ENCODE peak calls at places on chromosomes 13 and 19, in four cellular contexts. One of them, this sample, is unnamed.

GRCh38 chr19:5396963-5397362 is 56.4 kb upstream of the PTPRS start:
- DNase-seq in cardiac fibroblast: no peak
- DNase-seq in tibial nerve: no peak
- DNase-seq in B cell: no peak
- DNase-seq in this sample: no peak

GRCh38 chr19:10334340-10335148 is 1.2 kb upstream of the RAVER1 start:
- DNase-seq in tibial nerve: peak
- DNase-seq in cardiac fibroblast: peak
- DNase-seq in B cell: no peak
- DNase-seq in this sample: peak

GRCh38 chr13:59701261-59701660 is 462.5 kb downstream of the DIAPH3 start:
- DNase-seq in B cell: no peak
- DNase-seq in cardiac fibroblast: no peak
- DNase-seq in tibial nerve: no peak
- DNase-seq in this sample: no peak

GRCh38 chr13:34608326-34608725 is 333.7 kb upstream of the NBEA start:
- DNase-seq in cardiac fibroblast: no peak
- DNase-seq in B cell: no peak
- DNase-seq in tibial nerve: no peak
- DNase-seq in this sample: no peak

GRCh38 chr13:114148521-114148855 is 16.1 kb upstream of the RASA3 start:
- DNase-seq in tibial nerve: no peak
- DNase-seq in B cell: peak
- DNase-seq in cardiac fibroblast: no peak
- DNase-seq in this sample: no peak

GRCh38 chr13:26262156-26262555 is 8.2 kb downstream of the CDK8 start:
- DNase-seq in B cell: no peak
- DNase-seq in cardiac fibroblast: no peak
- DNase-seq in tibial nerve: no peak
- DNase-seq in this sample: no peak

GRCh38 chr13:113887700-113888201 is 23.9 kb upstream of the GAS6 start:
- DNase-seq in cardiac fibroblast: peak
- DNase-seq in B cell: no peak
- DNase-seq in tibial nerve: no peak
- DNase-seq in this sample: no peak

GRCh38 chr13:38514575-38514974 is 164.9 kb downstream of the UFM1 start:
- DNase-seq in tibial nerve: no peak
- DNase-seq in cardiac fibroblast: no peak
- DNase-seq in B cell: no peak
- DNase-seq in this sample: no peak

GRCh38 chr19:3818479-3818878 is 32.3 kb upstream of the MATK start:
- DNase-seq in B cell: no peak
- DNase-seq in tibial nerve: no peak
- DNase-seq in cardiac fibroblast: no peak
- DNase-seq in this sample: no peak

GRCh38 chr19:29680447-29680846 is 15.2 kb downstream of the PLEKHF1 start:
- DNase-seq in tibial nerve: no peak
- DNase-seq in B cell: peak
- DNase-seq in cardiac fibroblast: no peak
- DNase-seq in this sample: no peak

GRCh38 chr19:1847684-1848398 is 442 bp downstream of the REXO1 start:
- DNase-seq in cardiac fibroblast: peak
- DNase-seq in B cell: no peak
- DNase-seq in tibial nerve: no peak
- DNase-seq in this sample: no peak

GRCh38 chr13:20582026-20582425 is 15.1 kb downstream of the IFT88 start:
- DNase-seq in tibial nerve: no peak
- DNase-seq in B cell: no peak
- DNase-seq in cardiac fibroblast: no peak
- DNase-seq in this sample: no peak

GRCh38 chr19:31127132-31127967 is 221.9 kb downstream of the TSHZ3 start:
- DNase-seq in cardiac fibroblast: peak
- DNase-seq in tibial nerve: no peak
- DNase-seq in B cell: no peak
- DNase-seq in this sample: no peak

GRCh38 chr13:106533940-106534843 is 1.3 kb downstream of the EFNB2 start:
- DNase-seq in cardiac fibroblast: peak
- DNase-seq in B cell: no peak
- DNase-seq in tibial nerve: no peak
- DNase-seq in this sample: no peak

GRCh38 chr19:2341247-2341705 is 12.8 kb downstream of the SPPL2B start:
- DNase-seq in B cell: no peak
- DNase-seq in tibial nerve: no peak
- DNase-seq in cardiac fibroblast: no peak
- DNase-seq in this sample: no peak

GRCh38 chr13:50244913-50245574 is 229.8 kb downstream of the KCNRG start:
- DNase-seq in cardiac fibroblast: peak
- DNase-seq in B cell: peak
- DNase-seq in tibial nerve: no peak
- DNase-seq in this sample: no peak

GRCh38 chr13:22432690-22433089 is 748.1 kb upstream of the SGCG start:
- DNase-seq in cardiac fibroblast: no peak
- DNase-seq in tibial nerve: no peak
- DNase-seq in B cell: no peak
- DNase-seq in this sample: no peak

GRCh38 chr19:18460313-18460712 is 22.4 kb upstream of the ISYNA1 start:
- DNase-seq in tibial nerve: peak
- DNase-seq in cardiac fibroblast: peak
- DNase-seq in B cell: no peak
- DNase-seq in this sample: no peak

DNA sequence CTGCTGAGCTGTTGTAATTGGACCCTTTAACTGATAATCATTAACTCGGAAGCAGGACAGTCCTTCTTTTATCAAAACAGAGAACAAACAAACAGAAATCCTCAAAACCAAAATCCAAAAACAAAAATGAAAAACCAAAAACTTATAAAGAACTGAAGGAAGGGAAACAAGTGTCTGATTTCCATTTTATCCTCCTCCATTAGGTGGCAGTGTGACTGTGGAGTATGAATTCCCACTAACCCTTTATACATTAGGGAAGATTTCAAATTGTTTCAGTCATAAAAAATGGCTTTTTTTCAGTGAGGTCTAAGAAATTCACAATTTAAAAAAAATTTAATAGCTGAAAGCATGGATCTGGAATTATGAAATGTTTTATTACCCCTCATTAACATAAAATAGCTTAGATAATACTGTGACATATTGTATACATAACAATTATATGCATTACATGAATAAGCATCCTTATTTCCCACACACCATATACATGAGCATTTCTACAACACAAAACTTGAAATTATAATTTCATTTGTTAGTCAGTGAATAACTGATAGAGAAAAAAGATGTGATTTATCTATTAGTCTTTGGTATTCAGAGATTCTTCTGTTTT is 1074.3 kb upstream of the PCDH9 start:
- DNase-seq in cardiac fibroblast: peak
- DNase-seq in B cell: no peak
- DNase-seq in tibial nerve: no peak
- DNase-seq in this sample: no peak
- TF ChIP-seq CTCF in cardiac fibroblast: peak
- TF ChIP-seq CTCF in B cell: peak
- TF ChIP-seq CTCF in tibial nerve: peak
- TF ChIP-seq CTCF in this sample: peak

GRCh38 chr13:61086052-61086451 is 329.6 kb downstream of the PCDH20 start:
- DNase-seq in tibial nerve: no peak
- DNase-seq in B cell: no peak
- DNase-seq in cardiac fibroblast: no peak
- DNase-seq in this sample: no peak

GRCh38 chr13:61078976-61079770 is 336.5 kb downstream of the PCDH20 start:
- DNase-seq in cardiac fibroblast: no peak
- DNase-seq in tibial nerve: no peak
- DNase-seq in B cell: no peak
- DNase-seq in this sample: no peak

DNA sequence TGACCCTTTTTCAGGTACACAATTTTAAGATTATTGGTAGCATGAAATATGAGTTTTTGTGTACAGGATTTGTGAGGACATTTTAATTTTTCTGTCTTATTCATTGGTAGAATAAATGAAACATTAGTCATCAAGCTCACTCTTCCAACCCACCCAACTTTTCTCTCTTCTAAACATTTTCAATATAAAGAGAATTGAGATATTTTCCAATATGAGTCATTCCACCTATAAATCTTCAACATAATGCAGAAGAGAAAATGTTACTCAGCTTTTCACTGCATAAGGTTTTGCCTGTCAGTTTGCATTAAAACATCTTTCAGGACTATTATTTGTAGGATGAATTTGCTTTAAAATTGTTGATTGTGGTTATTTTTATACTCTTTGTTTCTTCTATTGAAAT is 330.7 kb downstream of the PCDH20 start:
- DNase-seq in B cell: no peak
- DNase-seq in tibial nerve: no peak
- DNase-seq in cardiac fibroblast: no peak
- DNase-seq in this sample: no peak
- TF ChIP-seq CTCF in B cell: no peak
- TF ChIP-seq CTCF in tibial nerve: no peak
- TF ChIP-seq CTCF in cardiac fibroblast: no peak
- TF ChIP-seq CTCF in this sample: no peak

GRCh38 chr19:13044160-13044853 is 49.0 kb downstream of the NFIX start:
- DNase-seq in tibial nerve: no peak
- DNase-seq in cardiac fibroblast: no peak
- DNase-seq in B cell: no peak
- DNase-seq in this sample: no peak
- TF ChIP-seq CTCF in tibial nerve: no peak
- TF ChIP-seq CTCF in cardiac fibroblast: no peak
- TF ChIP-seq CTCF in B cell: no peak
- TF ChIP-seq CTCF in this sample: no peak

GRCh38 chr13:46982856-46983582 is 86.2 kb upstream of the HTR2A start:
- DNase-seq in cardiac fibroblast: no peak
- DNase-seq in B cell: peak
- DNase-seq in tibial nerve: no peak
- DNase-seq in this sample: no peak
- TF ChIP-seq CTCF in cardiac fibroblast: no peak
- TF ChIP-seq CTCF in B cell: no peak
- TF ChIP-seq CTCF in tibial nerve: no peak
- TF ChIP-seq CTCF in this sample: no peak

GRCh38 chr13:108086678-108087077 is 128.7 kb downstream of the LIG4 start:
- DNase-seq in tibial nerve: no peak
- DNase-seq in cardiac fibroblast: peak
- DNase-seq in B cell: no peak
- DNase-seq in this sample: no peak
- TF ChIP-seq CTCF in tibial nerve: no peak
- TF ChIP-seq CTCF in cardiac fibroblast: no peak
- TF ChIP-seq CTCF in B cell: no peak
- TF ChIP-seq CTCF in this sample: no peak

DNA sequence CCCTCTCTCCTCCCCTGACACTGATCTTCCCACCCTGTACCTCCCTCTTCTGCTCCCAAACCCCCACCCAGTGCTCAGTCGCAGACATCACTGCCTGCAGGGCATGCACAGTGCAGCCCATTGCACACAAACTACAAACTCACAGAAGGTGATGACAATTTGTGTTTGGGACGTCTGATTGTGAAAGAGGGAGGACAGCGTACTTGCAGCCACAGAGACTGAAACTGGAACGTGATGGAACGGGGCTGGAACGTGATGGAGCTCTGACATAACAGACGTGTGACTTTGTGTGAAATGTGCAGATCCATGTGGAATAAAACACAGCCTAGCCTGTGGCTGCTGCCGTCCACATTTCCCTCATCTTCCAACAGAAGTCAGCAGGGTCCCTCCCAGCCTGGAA is 57.3 kb upstream of the CEACAM8 start:
- DNase-seq in tibial nerve: no peak
- DNase-seq in B cell: no peak
- DNase-seq in cardiac fibroblast: no peak
- DNase-seq in this sample: no peak
- TF ChIP-seq CTCF in tibial nerve: no peak
- TF ChIP-seq CTCF in B cell: no peak
- TF ChIP-seq CTCF in cardiac fibroblast: no peak
- TF ChIP-seq CTCF in this sample: no peak

This sample was measured in dorsolateral prefrontal cortex.